ENCODE peak calls at places on chromosome 17, in four cellular contexts. V, O, P and C are unnamed samples.

GRCh38 chr17:66533572-66533971 is 231.2 kb downstream of the PRKCA start:
- DNase-seq in V (no peak), O (no peak), P (no peak), C (no peak)

GRCh38 chr17:66142428-66142827 is 49.5 kb downstream of the CEP112 start:
- DNase-seq in V (no peak), O (no peak), P (no peak), C (no peak)

GRCh38 chr17:34622862-34623261 is 43.5 kb downstream of the TMEM132E start:
- DNase-seq in V (no peak), O (no peak), P (no peak), C (no peak)

GRCh38 chr17:78338860-78339259 is 21.0 kb downstream of the SOCS3 start:
- DNase-seq in V (no peak), O (no peak), P (no peak), C (no peak)

GRCh38 chr17:45104029-45104428 is 28.3 kb downstream of the PLCD3 start:
- DNase-seq in V (no peak), O (no peak), P (no peak), C (no peak)

GRCh38 chr17:3039748-3040147 is 23.7 kb downstream of the OR1D5 start:
- DNase-seq in V (no peak), O (no peak), P (no peak), C (no peak)

GRCh38 chr17:61196799-61197198 is 202.8 kb upstream of the TBX2 start:
- DNase-seq in V (no peak), O (no peak), P (no peak), C (no peak)

GRCh38 chr17:7989781-7990655 is 12.4 kb upstream of the GUCY2D start:
- DNase-seq in V (peak), O (peak), P (peak), C (peak)

GRCh38 chr17:38608648-38609047 is 2.9 kb upstream of the SRCIN1 start:
- DNase-seq in V (no peak), O (no peak), P (no peak), C (no peak)

GRCh38 chr17:77598241-77598620 is 360.3 kb upstream of the TNRC6C start:
- DNase-seq in V (no peak), O (no peak), P (no peak), C (no peak)

GRCh38 chr17:66413564-66414520 is 111.4 kb downstream of the PRKCA start:
- DNase-seq in V (no peak), O (no peak), P (no peak), C (peak)

DNA sequence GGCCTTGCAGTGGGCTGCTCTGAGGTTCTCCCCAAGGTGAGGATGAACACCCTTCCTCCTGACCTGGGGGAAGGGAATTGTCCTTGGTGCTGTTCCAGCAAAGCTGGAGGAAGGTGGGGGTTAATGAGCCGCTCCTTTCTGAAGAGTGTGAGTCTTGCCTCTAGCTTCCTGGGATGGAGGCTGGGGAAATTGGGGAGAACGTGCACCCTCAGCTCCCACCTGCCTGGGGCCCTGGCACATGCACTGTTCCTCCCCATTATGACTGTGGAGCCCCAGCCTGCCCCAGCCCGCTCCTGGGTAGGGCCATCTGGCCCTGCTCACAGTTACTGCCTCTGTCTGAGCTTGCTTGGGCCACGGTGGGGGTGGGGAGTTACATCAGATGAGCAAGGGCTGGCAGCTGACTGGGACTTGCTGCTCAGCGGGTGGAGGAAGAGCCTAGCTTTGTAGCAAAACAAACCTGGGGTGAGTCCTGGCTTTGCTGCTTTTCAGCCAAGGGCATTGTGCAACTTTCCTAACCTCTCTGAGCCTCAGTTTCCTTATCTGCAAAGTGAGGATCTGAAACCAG is 11.1 kb downstream of the TNS4 start:
- DNase-seq in V (no peak), O (no peak), P (no peak), C (no peak)
- TF ChIP-seq CREB1 in V (no peak), O (no peak), P (no peak), C (no peak)

DNA sequence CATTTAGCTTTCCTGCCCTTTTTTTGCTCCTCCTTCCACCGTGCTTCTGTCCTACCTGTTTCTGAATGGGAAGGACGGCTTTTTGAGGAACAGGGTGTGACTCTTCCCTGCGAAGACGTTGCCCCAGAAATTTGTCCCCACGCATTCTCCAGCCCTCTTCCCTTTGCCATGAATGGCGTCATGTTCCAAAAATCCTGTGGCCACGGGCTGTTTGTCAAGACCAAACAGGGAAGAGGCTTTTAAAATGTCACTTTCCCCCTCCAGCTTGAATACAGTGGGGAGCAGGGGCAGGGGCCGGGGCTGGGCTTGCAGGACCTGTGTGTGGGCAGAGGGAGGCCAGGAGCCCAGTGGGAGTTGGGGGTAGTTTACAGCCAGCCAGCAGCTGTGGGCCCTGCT is 13.9 kb downstream of the MPRIP start:
- DNase-seq in V (no peak), O (no peak), P (no peak), C (no peak)
- TF ChIP-seq RAD21 in V (no peak), O (no peak), P (no peak), C (no peak)

GRCh38 chr17:50027639-50028206 is 28.2 kb upstream of the ITGA3 start:
- DNase-seq in V (no peak), O (no peak), P (no peak), C (peak)
- TF ChIP-seq CEBPB in V (no peak), O (no peak), P (no peak), C (no peak)

GRCh38 chr17:37392024-37392590 is 14.5 kb downstream of the ACACA start:
- DNase-seq in V (no peak), O (no peak), P (no peak), C (no peak)
- TF ChIP-seq CREB1 in V (peak), O (no peak), P (no peak), C (no peak)

DNA sequence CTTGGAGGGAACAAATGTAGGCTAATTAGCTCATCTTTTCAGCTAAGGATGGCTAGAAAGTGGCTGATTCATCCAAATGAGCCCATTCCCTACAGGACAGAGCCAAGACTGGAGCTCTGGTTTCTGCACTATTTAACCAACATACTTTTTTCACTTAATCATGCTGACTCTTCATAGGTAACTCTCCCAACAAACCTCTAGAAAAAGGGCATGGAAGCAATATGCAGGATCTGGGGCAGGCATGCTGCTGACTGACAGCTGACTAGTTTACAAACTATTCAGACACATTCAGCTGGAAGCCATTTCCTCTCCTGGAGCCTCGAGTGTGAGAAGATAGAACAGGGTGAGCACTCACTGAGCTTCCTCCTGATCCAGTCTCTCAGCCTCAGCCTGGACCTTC is 6.2 kb downstream of the BECN1 start:
- DNase-seq in V (no peak), O (no peak), P (no peak), C (no peak)
- TF ChIP-seq RAD21 in V (no peak), O (no peak), P (no peak), C (no peak)

DNA sequence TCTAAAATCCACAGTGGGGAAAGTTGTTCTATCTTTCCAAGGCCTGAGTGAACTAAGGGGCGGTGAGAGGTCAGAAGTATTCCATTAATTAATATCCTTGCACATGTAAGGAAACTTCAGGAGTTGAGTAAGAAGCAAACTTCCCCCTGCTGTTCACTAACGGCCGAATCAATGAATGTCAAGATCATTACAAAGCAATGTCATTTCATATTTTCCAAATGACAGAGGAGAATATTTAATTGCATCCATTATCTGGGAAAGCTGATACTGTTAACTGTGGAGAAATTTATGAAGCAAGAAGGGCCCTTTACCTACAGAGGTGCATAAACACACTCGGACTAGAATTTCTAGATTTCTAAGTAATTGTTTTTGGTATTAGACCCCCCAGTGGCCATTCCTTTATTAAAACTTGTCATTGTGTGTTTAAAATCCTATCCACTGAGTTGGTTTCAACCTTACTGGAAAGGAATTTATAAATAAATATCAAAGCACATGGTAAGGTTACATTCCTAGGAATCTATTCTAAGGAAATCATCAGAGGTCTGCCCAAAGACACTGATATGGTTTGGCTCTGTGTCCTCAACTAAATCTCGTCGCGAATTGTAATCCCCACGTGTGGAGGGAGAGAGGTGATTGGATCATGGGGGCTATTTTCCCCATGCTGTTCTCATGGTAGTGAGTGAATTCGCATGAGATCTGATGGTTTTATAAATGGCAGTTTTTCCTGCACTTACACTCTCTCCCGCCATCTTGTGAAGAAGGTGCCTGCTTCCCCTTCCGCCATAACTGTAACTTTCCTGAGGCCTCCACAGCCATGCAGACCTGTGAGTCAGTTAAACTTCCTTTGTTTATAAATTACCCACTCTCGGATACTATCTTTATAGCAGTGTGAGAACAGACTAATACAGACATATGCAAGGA is 20.4 kb upstream of the SMURF2 start:
- DNase-seq in V (no peak), O (no peak), P (no peak), C (no peak)
- TF ChIP-seq CEBPB in V (no peak), O (no peak), P (no peak), C (no peak)